ENCODE peak calls at places on chromosomes 1 and 21, in eight cellular contexts. One of them, this sample, is unnamed.

GRCh38 chr1:241924080-241924808 is 33.3 kb upstream of the BECN2 start:
- DNase-seq in breast epithelium: no peak
- DNase-seq in HepG2: peak
- DNase-seq in HCT116: no peak
- DNase-seq in GM23338: no peak
- DNase-seq in transverse colon: no peak
- DNase-seq in GM12891: no peak
- DNase-seq in GM12892: no peak
- DNase-seq in this sample: no peak

GRCh38 chr1:204574856-204575145 is 58.6 kb downstream of the MDM4 start:
- DNase-seq in breast epithelium: no peak
- DNase-seq in HepG2: no peak
- DNase-seq in HCT116: no peak
- DNase-seq in GM23338: no peak
- DNase-seq in transverse colon: peak
- DNase-seq in GM12891: no peak
- DNase-seq in GM12892: no peak
- DNase-seq in this sample: no peak

GRCh38 chr1:183580281-183580682 is 10.0 kb downstream of the NCF2 start:
- DNase-seq in breast epithelium: no peak
- DNase-seq in HepG2: no peak
- DNase-seq in HCT116: peak
- DNase-seq in GM23338: peak
- DNase-seq in transverse colon: peak
- DNase-seq in GM12891: peak
- DNase-seq in GM12892: no peak
- DNase-seq in this sample: no peak

GRCh38 chr1:20153000-20153418 is 13.9 kb downstream of the PLA2G2F start:
- DNase-seq in breast epithelium: peak
- DNase-seq in HepG2: no peak
- DNase-seq in HCT116: no peak
- DNase-seq in GM23338: peak
- DNase-seq in transverse colon: no peak
- DNase-seq in GM12891: no peak
- DNase-seq in GM12892: no peak
- DNase-seq in this sample: no peak

GRCh38 chr21:36134820-36135390 is at the start of gene CBR3:
- DNase-seq in breast epithelium: peak
- DNase-seq in HepG2: no peak
- DNase-seq in HCT116: no peak
- DNase-seq in GM23338: peak
- DNase-seq in transverse colon: peak
- DNase-seq in GM12891: no peak
- DNase-seq in GM12892: peak
- DNase-seq in this sample: peak

GRCh38 chr1:76854255-76854654 is 13.0 kb upstream of the ST6GALNAC5 start:
- DNase-seq in breast epithelium: no peak
- DNase-seq in HepG2: no peak
- DNase-seq in HCT116: no peak
- DNase-seq in GM23338: peak
- DNase-seq in transverse colon: no peak
- DNase-seq in GM12891: no peak
- DNase-seq in GM12892: no peak
- DNase-seq in this sample: no peak

GRCh38 chr1:41282679-41283317 is 40.7 kb upstream of the SCMH1 start:
- DNase-seq in breast epithelium: no peak
- DNase-seq in HepG2: peak
- DNase-seq in HCT116: peak
- DNase-seq in GM23338: peak
- DNase-seq in transverse colon: peak
- DNase-seq in GM12891: peak
- DNase-seq in GM12892: peak
- DNase-seq in this sample: no peak

GRCh38 chr1:46556822-46557221 is 5.4 kb upstream of the KNCN start:
- DNase-seq in breast epithelium: no peak
- DNase-seq in HepG2: no peak
- DNase-seq in HCT116: peak
- DNase-seq in GM23338: no peak
- DNase-seq in transverse colon: no peak
- DNase-seq in GM12891: no peak
- DNase-seq in GM12892: no peak
- DNase-seq in this sample: no peak

GRCh38 chr1:154866995-154867795 is 2.9 kb downstream of the KCNN3 start:
- DNase-seq in breast epithelium: no peak
- DNase-seq in HepG2: no peak
- DNase-seq in HCT116: no peak
- DNase-seq in GM23338: peak
- DNase-seq in transverse colon: peak
- DNase-seq in GM12891: no peak
- DNase-seq in GM12892: no peak
- DNase-seq in this sample: no peak

GRCh38 chr1:218524526-218524925 is 179.4 kb downstream of the TGFB2 start:
- DNase-seq in breast epithelium: no peak
- DNase-seq in HepG2: no peak
- DNase-seq in HCT116: no peak
- DNase-seq in GM23338: no peak
- DNase-seq in transverse colon: no peak
- DNase-seq in GM12891: no peak
- DNase-seq in GM12892: no peak
- DNase-seq in this sample: no peak

GRCh38 chr1:218525451-218526197 is 180.5 kb downstream of the TGFB2 start:
- DNase-seq in breast epithelium: no peak
- DNase-seq in HepG2: no peak
- DNase-seq in HCT116: no peak
- DNase-seq in GM23338: no peak
- DNase-seq in transverse colon: no peak
- DNase-seq in GM12891: no peak
- DNase-seq in GM12892: no peak
- DNase-seq in this sample: no peak

GRCh38 chr1:218524986-218525385 is 179.8 kb downstream of the TGFB2 start:
- DNase-seq in breast epithelium: no peak
- DNase-seq in HepG2: no peak
- DNase-seq in HCT116: no peak
- DNase-seq in GM23338: no peak
- DNase-seq in transverse colon: no peak
- DNase-seq in GM12891: no peak
- DNase-seq in GM12892: no peak
- DNase-seq in this sample: no peak

GRCh38 chr1:218518341-218518740 is 173.2 kb downstream of the TGFB2 start:
- DNase-seq in breast epithelium: no peak
- DNase-seq in HepG2: no peak
- DNase-seq in HCT116: no peak
- DNase-seq in GM23338: no peak
- DNase-seq in transverse colon: no peak
- DNase-seq in GM12891: no peak
- DNase-seq in GM12892: no peak
- DNase-seq in this sample: no peak

DNA sequence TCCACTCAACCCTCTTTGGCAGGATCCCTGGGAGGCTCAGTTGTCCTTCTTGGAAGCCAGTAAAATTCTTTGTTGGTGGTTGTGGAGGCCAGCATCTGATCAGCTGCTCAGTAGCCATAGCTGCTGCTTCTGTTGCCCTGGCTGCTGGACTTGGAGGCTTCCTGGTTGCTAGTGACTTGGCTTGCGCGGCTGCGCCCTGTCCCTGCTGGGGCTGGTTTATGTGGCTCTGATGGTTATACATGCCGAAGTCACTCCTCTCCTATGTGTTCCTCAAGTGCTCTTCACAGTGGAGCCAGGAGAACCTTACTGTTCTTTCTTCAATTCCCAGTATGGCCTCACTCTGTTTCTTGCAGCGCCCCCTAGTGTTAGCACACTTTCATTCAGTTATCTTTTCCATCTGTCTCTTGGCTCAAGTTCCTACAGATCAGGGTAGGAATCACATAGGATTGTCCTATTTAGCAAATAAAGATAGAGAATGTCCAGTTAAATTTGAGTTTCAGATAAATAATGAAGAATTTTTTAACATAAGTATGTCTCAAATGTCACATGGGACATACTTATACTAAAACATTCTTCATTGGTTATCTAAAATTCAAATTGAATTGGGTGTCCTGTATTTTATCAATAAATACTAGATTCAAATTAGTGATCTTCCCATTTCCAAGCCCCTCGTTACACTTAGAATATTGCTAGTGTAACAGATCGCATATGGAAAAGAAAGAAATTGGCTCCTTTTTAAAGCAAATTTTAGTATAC is 176.5 kb downstream of the TGFB2 start:
- DNase-seq in breast epithelium: no peak
- DNase-seq in HepG2: peak
- DNase-seq in HCT116: peak
- DNase-seq in GM23338: peak
- DNase-seq in transverse colon: peak
- DNase-seq in GM12891: peak
- DNase-seq in GM12892: no peak
- DNase-seq in this sample: no peak
- TF ChIP-seq POLR2AphosphoS5 in breast epithelium: no peak
- TF ChIP-seq POLR2AphosphoS5 in HepG2: no peak
- TF ChIP-seq POLR2AphosphoS5 in HCT116: no peak
- TF ChIP-seq POLR2AphosphoS5 in GM23338: no peak
- TF ChIP-seq POLR2AphosphoS5 in transverse colon: no peak
- TF ChIP-seq POLR2AphosphoS5 in GM12891: no peak
- TF ChIP-seq POLR2AphosphoS5 in GM12892: no peak
- TF ChIP-seq POLR2AphosphoS5 in this sample: no peak

GRCh38 chr1:26278835-26279597 is 870 bp upstream of the SH3BGRL3 start:
- DNase-seq in breast epithelium: no peak
- DNase-seq in HepG2: no peak
- DNase-seq in HCT116: no peak
- DNase-seq in GM23338: no peak
- DNase-seq in transverse colon: peak
- DNase-seq in GM12891: no peak
- DNase-seq in GM12892: no peak
- DNase-seq in this sample: no peak

GRCh38 chr1:26281971-26282693 is 2.2 kb downstream of the SH3BGRL3 start:
- DNase-seq in breast epithelium: no peak
- DNase-seq in HepG2: no peak
- DNase-seq in HCT116: no peak
- DNase-seq in GM23338: peak
- DNase-seq in transverse colon: peak
- DNase-seq in GM12891: no peak
- DNase-seq in GM12892: no peak
- DNase-seq in this sample: peak

GRCh38 chr1:26281091-26281958 is 1.4 kb downstream of the SH3BGRL3 start:
- DNase-seq in breast epithelium: no peak
- DNase-seq in HepG2: no peak
- DNase-seq in HCT116: no peak
- DNase-seq in GM23338: no peak
- DNase-seq in transverse colon: no peak
- DNase-seq in GM12891: no peak
- DNase-seq in GM12892: no peak
- DNase-seq in this sample: peak

GRCh38 chr1:26279598-26280332 is at the start of gene SH3BGRL3:
- DNase-seq in breast epithelium: peak
- DNase-seq in HepG2: peak
- DNase-seq in HCT116: peak
- DNase-seq in GM23338: peak
- DNase-seq in transverse colon: peak
- DNase-seq in GM12891: peak
- DNase-seq in GM12892: peak
- DNase-seq in this sample: peak

DNA sequence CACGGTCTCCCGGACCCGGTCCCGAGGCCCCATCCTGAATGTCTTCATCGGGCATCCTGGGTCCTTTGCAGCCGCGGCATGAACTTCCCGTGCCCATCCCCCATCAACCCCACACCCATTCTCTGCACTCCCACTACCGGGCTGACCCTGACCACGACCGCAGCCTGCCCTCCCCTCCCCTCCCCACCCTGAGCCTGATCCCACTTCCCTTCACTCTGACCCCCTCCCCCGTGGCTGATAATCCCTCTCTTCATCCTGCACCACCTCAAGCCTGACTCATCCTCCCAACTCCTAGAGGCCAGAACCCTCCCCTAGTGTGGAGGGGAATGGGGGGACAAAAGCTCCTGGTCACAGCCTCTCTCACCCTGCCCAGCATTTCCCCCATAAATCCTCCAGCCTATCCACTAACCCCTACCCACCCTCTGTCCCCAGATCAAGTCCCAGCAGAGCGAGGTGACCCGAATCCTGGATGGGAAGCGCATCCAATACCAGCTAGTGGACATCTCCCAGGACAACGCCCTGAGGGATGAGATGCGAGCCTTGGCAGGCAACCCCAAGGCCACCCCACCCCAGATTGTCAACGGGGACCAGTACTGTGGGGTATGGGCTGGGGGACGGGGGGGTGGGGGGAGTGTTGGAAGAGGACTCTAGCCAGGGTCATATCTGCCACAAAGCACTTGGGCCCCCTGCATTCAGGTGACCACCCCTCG is 602 bp downstream of the SH3BGRL3 start:
- DNase-seq in breast epithelium: no peak
- DNase-seq in HepG2: no peak
- DNase-seq in HCT116: no peak
- DNase-seq in GM23338: peak
- DNase-seq in transverse colon: peak
- DNase-seq in GM12891: no peak
- DNase-seq in GM12892: peak
- DNase-seq in this sample: peak
- TF ChIP-seq POLR2AphosphoS5 in breast epithelium: no peak
- TF ChIP-seq POLR2AphosphoS5 in HepG2: no peak
- TF ChIP-seq POLR2AphosphoS5 in HCT116: no peak
- TF ChIP-seq POLR2AphosphoS5 in GM23338: no peak
- TF ChIP-seq POLR2AphosphoS5 in transverse colon: no peak
- TF ChIP-seq POLR2AphosphoS5 in GM12891: no peak
- TF ChIP-seq POLR2AphosphoS5 in GM12892: no peak
- TF ChIP-seq POLR2AphosphoS5 in this sample: no peak

GRCh38 chr1:25631750-25632495 is 15.3 kb downstream of the MAN1C1 start:
- DNase-seq in breast epithelium: no peak
- DNase-seq in HepG2: no peak
- DNase-seq in HCT116: no peak
- DNase-seq in GM23338: no peak
- DNase-seq in transverse colon: no peak
- DNase-seq in GM12891: no peak
- DNase-seq in GM12892: no peak
- DNase-seq in this sample: no peak
- TF ChIP-seq POLR2AphosphoS5 in breast epithelium: peak
- TF ChIP-seq POLR2AphosphoS5 in HepG2: no peak
- TF ChIP-seq POLR2AphosphoS5 in HCT116: no peak
- TF ChIP-seq POLR2AphosphoS5 in GM23338: no peak
- TF ChIP-seq POLR2AphosphoS5 in transverse colon: peak
- TF ChIP-seq POLR2AphosphoS5 in GM12891: no peak
- TF ChIP-seq POLR2AphosphoS5 in GM12892: no peak
- TF ChIP-seq POLR2AphosphoS5 in this sample: no peak

DNA sequence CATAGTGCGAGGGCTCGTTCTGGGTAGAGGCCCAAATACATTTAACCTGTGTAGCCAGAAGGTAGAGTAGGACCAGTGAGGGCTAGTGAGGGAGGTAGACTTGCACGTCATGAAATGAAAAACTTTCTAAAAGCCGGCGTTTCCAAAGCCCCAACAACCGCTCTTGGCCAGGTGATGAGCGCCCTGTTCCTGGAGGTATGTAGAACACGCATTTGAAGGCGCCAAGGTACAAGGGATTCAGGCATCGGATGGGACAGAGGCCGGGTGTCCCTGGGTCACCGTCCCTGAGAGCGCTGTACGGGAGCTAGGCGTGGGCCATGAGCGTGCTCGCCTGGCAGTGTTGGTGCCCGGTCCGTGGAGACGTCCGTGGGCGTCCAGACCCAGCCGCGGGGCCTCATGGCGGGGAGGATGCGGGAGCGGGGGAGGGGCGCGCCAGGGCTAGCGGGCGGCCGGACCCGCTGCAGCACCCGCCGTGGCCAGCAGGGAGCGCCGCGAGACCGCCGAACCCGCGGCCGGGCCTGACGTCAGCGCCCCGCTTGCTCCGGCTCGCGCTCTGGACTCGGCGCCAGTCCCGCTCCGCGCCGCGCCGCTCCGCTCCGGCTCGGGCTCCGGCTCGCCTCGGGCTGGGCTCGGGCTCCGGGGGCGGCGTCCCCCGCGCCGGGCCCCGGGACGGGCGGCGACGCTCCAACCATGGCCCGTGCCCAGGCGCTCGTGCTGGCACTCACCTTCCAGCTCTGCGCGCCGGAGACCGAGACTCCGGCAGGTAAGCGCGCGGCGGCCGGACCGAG is at the start of gene PTPRU:
- DNase-seq in breast epithelium: peak
- DNase-seq in HepG2: peak
- DNase-seq in HCT116: no peak
- DNase-seq in GM23338: peak
- DNase-seq in transverse colon: peak
- DNase-seq in GM12891: peak
- DNase-seq in GM12892: peak
- DNase-seq in this sample: peak
- TF ChIP-seq POLR2AphosphoS5 in breast epithelium: no peak
- TF ChIP-seq POLR2AphosphoS5 in HepG2: no peak
- TF ChIP-seq POLR2AphosphoS5 in HCT116: peak
- TF ChIP-seq POLR2AphosphoS5 in GM23338: no peak
- TF ChIP-seq POLR2AphosphoS5 in transverse colon: no peak
- TF ChIP-seq POLR2AphosphoS5 in GM12891: no peak
- TF ChIP-seq POLR2AphosphoS5 in GM12892: no peak
- TF ChIP-seq POLR2AphosphoS5 in this sample: no peak

This sample was measured in spleen.